ENCODE peak calls at places on chromosomes 5 and 9, in nine cellular contexts. W is fibroblast of lung, D is testis, R is transverse colon, A is RWPE2, K is mammary epithelial cell, S is H1, M is uterus, F is Peyer's patch. Q is an unnamed sample.

GRCh38 chr5:133311171-133311570 is 259.4 kb downstream of the HSPA4 start:
- DNase-seq in W (no peak), D (no peak), R (no peak), A (no peak), K (no peak), S (no peak), M (no peak), F (peak; percentile 48), Q (no peak)

GRCh38 chr5:130520211-130520610 is 615.9 kb downstream of the CHSY3 start:
- DNase-seq in W (peak; percentile 69), D (peak; percentile 24), R (no peak), A (no peak), K (peak; percentile 88), S (no peak), M (no peak), F (no peak), Q (no peak)

GRCh38 chr9:71709384-71709783 is 58.9 kb downstream of the CEMIP2 start:
- DNase-seq in W (no peak), D (no peak), R (no peak), A (no peak), K (no peak), S (no peak), M (no peak), F (no peak), Q (no peak)

GRCh38 chr5:58499951-58500350 is 8.7 kb downstream of the GAPT start:
- DNase-seq in W (no peak), D (no peak), R (no peak), A (no peak), K (no peak), S (no peak), M (no peak), F (no peak), Q (no peak)

GRCh38 chr9:36924071-36924470 is 110.0 kb downstream of the PAX5 start:
- DNase-seq in W (peak; percentile 92), D (no peak), R (no peak), A (no peak), K (peak; percentile 90), S (no peak), M (no peak), F (no peak), Q (no peak)

GRCh38 chr9:136644593-136645342 is 17.9 kb upstream of the EGFL7 start:
- DNase-seq in W (no peak), D (peak; percentile 34), R (peak; percentile 58), A (no peak), K (no peak), S (no peak), M (peak; percentile 54), F (peak; percentile 79), Q (peak; percentile 99)

GRCh38 chr5:121702783-121703182 is 148.9 kb upstream of the FTMT start:
- DNase-seq in W (no peak), D (no peak), R (no peak), A (no peak), K (no peak), S (no peak), M (no peak), F (no peak), Q (no peak)

GRCh38 chr5:176877793-176878331 is 21.3 kb downstream of the HK3 start:
- DNase-seq in W (no peak), D (no peak), R (no peak), A (no peak), K (no peak), S (no peak), M (no peak), F (no peak), Q (peak; percentile 73)

GRCh38 chr9:38305616-38306015 is 86.9 kb upstream of the ALDH1B1 start:
- DNase-seq in W (no peak), D (no peak), R (no peak), A (no peak), K (no peak), S (no peak), M (no peak), F (no peak), Q (no peak)

GRCh38 chr9:134494905-134495304 is 146.7 kb upstream of the COL5A1 start:
- DNase-seq in W (no peak), D (no peak), R (peak; percentile 1), A (peak; percentile 36), K (no peak), S (no peak), M (no peak), F (peak; percentile 28), Q (no peak)

GRCh38 chr5:151578326-151579025 is 12.7 kb downstream of the FAT2 start:
- DNase-seq in W (no peak), D (no peak), R (no peak), A (no peak), K (no peak), S (no peak), M (no peak), F (no peak), Q (no peak)

GRCh38 chr5:151580239-151580638 is 10.9 kb downstream of the FAT2 start:
- DNase-seq in W (no peak), D (no peak), R (no peak), A (no peak), K (no peak), S (no peak), M (no peak), F (no peak), Q (no peak)

GRCh38 chr5:151581841-151582583 is 9.1 kb downstream of the FAT2 start:
- DNase-seq in W (no peak), D (no peak), R (no peak), A (peak; percentile 91), K (peak; percentile 88), S (no peak), M (no peak), F (no peak), Q (no peak)

GRCh38 chr5:151580858-151581257 is 10.3 kb downstream of the FAT2 start:
- DNase-seq in W (no peak), D (no peak), R (no peak), A (no peak), K (no peak), S (no peak), M (no peak), F (no peak), Q (peak; percentile 57)

GRCh38 chr5:151581347-151581746 is 9.8 kb downstream of the FAT2 start:
- DNase-seq in W (no peak), D (no peak), R (no peak), A (no peak), K (no peak), S (no peak), M (no peak), F (no peak), Q (no peak)
- H3K4me3 ChIP-seq in W (no peak overlapping the region), D (no peak overlapping the region), R (no peak overlapping the region), A (no peak overlapping the region), K (no peak overlapping the region), S (no peak overlapping the region), M (no peak overlapping the region), F (no peak overlapping the region), Q (no peak overlapping the region)

GRCh38 chr5:79621056-79621455 is 8.8 kb downstream of the TENT2 start:
- DNase-seq in W (peak; percentile 88), D (no peak), R (no peak), A (no peak), K (peak; percentile 83), S (no peak), M (no peak), F (no peak), Q (no peak)
- H3K36me3 ChIP-seq in W (no peaks in the 10 kb centered on the region), D (no peaks in the 10 kb centered on the region), R (peaks cover 84% of the 10 kb centered on the region), A (peaks cover 96% of the 10 kb centered on the region), K (peaks cover 36% of the 10 kb centered on the region), S (peaks cover 19% of the 10 kb centered on the region), M (no peaks in the 10 kb centered on the region), F (no peaks in the 10 kb centered on the region), Q (peaks cover 8% of the 10 kb centered on the region)

GRCh38 chr9:130929571-130930022 is 9.4 kb downstream of the FIBCD1 start:
- DNase-seq in W (no peak), D (no peak), R (no peak), A (no peak), K (no peak), S (no peak), M (no peak), F (no peak), Q (peak; percentile 62)

GRCh38 chr9:130931508-130932150 is 7.4 kb downstream of the FIBCD1 start:
- DNase-seq in W (no peak), D (no peak), R (no peak), A (no peak), K (no peak), S (no peak), M (no peak), F (no peak), Q (no peak)

GRCh38 chr9:130932220-130933069 is 6.6 kb downstream of the FIBCD1 start:
- DNase-seq in W (no peak), D (no peak), R (no peak), A (no peak), K (no peak), S (no peak), M (no peak), F (no peak), Q (peak; percentile 87)

GRCh38 chr9:130930132-130930803 is 8.8 kb downstream of the FIBCD1 start:
- DNase-seq in W (no peak), D (no peak), R (no peak), A (no peak), K (no peak), S (no peak), M (no peak), F (no peak), Q (peak; percentile 56)

GRCh38 chr9:130930804-130931349 is 8.2 kb downstream of the FIBCD1 start:
- DNase-seq in W (no peak), D (no peak), R (no peak), A (no peak), K (no peak), S (no peak), M (no peak), F (no peak), Q (peak; percentile 42)
- H3K27me3 ChIP-seq in W (no peaks in the 10 kb centered on the region), D (no peaks in the 10 kb centered on the region), R (peaks cover 55% of the 10 kb centered on the region), A (no peaks in the 10 kb centered on the region), K (no peaks in the 10 kb centered on the region), S (no peaks in the 10 kb centered on the region), M (peaks cover 8% of the 10 kb centered on the region), F (peaks cover 16% of the 10 kb centered on the region), Q (no peaks in the 10 kb centered on the region)

GRCh38 chr9:99762470-99762869 is 59.2 kb upstream of the NR4A3 start:
- DNase-seq in W (no peak), D (no peak), R (no peak), A (no peak), K (no peak), S (no peak), M (no peak), F (no peak), Q (no peak)
- H3K4me3 ChIP-seq in W (no peak overlapping the region), D (no peak overlapping the region), R (no peak overlapping the region), A (no peak overlapping the region), K (no peak overlapping the region), S (no peak overlapping the region), M (no peak overlapping the region), F (no peak overlapping the region), Q (no peak overlapping the region)

DNA sequence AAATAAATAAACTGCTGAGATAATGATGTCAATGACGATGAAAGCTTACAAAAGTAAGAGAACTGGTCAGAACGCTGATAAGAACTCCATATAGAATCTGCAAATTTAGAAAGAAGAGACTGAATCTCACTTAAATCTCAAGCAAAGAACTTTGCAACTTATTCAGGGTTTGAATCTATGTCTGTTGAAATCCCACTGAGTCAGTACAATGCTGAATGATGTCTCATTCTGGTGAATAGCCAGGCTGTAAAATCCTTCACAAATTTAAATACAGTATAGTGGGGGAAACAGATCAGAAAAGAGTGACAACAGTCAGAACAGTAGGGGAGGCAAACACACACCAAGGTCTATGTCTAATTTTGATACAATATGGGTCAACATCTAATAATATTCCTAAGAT is 38.9 kb upstream of the NR3C1 start:
- DNase-seq in W (peak; percentile 14), D (no peak), R (no peak), A (no peak), K (no peak), S (no peak), M (no peak), F (no peak), Q (no peak)
- H3K36me3 ChIP-seq in W (no peaks in the 10 kb centered on the region), D (no peaks in the 10 kb centered on the region), R (no peaks in the 10 kb centered on the region), A (no peaks in the 10 kb centered on the region), K (no peaks in the 10 kb centered on the region), S (no peaks in the 10 kb centered on the region), M (no peaks in the 10 kb centered on the region), F (no peaks in the 10 kb centered on the region), Q (no peaks in the 10 kb centered on the region)

Q was measured in H7.